ENCODE peak calls at places on chromosomes 7 and 10, in seven cellular contexts. Q is anterior cingulate cortex; L is activated T-helper 1 cell treated with anti-CD3 and anti-CD28 coated beads, Interleukin-12 subunit alpha, Interleukin-12 subunit beta, Interleukin-2, Interleukin-4 antibody, amounts not matched to agents 30 ng/mL and 10 ng/mL and 1 ng/mL, durations not matched to agents 14 hours and 24 hours and 36 hours; Z is CD4-positive, alpha-beta T cell; E is natural killer cell; R is Ammon's horn; M is Calu3. P is an unnamed sample.

GRCh38 chr7:116859323-116859722 is 3.1 kb upstream of the CAPZA2 start:
- DNase-seq in L (no peak), M (no peak), E (no peak), R (no peak), Z (no peak), Q (no peak), P (no peak)

GRCh38 chr7:155685070-155685790 is 40.8 kb downstream of the RBM33 start:
- DNase-seq in Q (no peak), L (peak; percentile 17), Z (no peak), E (no peak), R (no peak), M (no peak), P (no peak)

GRCh38 chr7:24870766-24871165 is 109.2 kb downstream of the OSBPL3 start:
- DNase-seq in L (no peak), M (no peak), E (no peak), R (no peak), Z (no peak), Q (no peak), P (no peak)

GRCh38 chr10:63281967-63282366 is 148.8 kb downstream of the NRBF2 start:
- DNase-seq in E (no peak), Q (no peak), R (no peak), L (no peak), Z (no peak), M (no peak), P (no peak)

GRCh38 chr10:81873932-81874816 is 820 bp upstream of the NRG3 start:
- DNase-seq in E (no peak), L (no peak), R (peak; percentile 56), M (peak; percentile 86), Q (peak; percentile 37), Z (no peak), P (no peak)

GRCh38 chr10:83397806-83398205 is 741.5 kb upstream of the GHITM start:
- DNase-seq in L (no peak), R (no peak), E (no peak), M (no peak), Z (no peak), Q (no peak), P (no peak)

GRCh38 chr10:49281461-49281860 is 17.5 kb upstream of the C10orf71 start:
- DNase-seq in Q (no peak), L (no peak), M (no peak), E (peak; percentile 13), R (no peak), Z (no peak), P (no peak)

GRCh38 chr10:93595378-93596288 is 5.4 kb downstream of the RBP4 start:
- DNase-seq in M (no peak), Q (no peak), R (no peak), L (no peak), Z (no peak), E (no peak), P (no peak)

GRCh38 chr7:72258074-72258473 is 154.1 kb downstream of the CALN1 start:
- DNase-seq in L (no peak), M (no peak), E (no peak), Z (no peak), Q (no peak), R (no peak), P (no peak)

GRCh38 chr7:14690075-14690474 is 212.5 kb downstream of the DGKB start:
- DNase-seq in R (no peak), E (no peak), M (no peak), L (no peak), Q (no peak), Z (no peak), P (no peak)

GRCh38 chr10:60737242-60737641 is 41.0 kb upstream of the CDK1 start:
- DNase-seq in E (no peak), Q (no peak), M (peak; percentile 34), R (no peak), L (no peak), Z (no peak), P (no peak)

GRCh38 chr7:30906014-30906413 is 5.6 kb upstream of the AQP1 start:
- DNase-seq in R (no peak), M (peak; percentile 42), Z (no peak), Q (no peak), E (no peak), L (no peak), P (no peak)

GRCh38 chr10:126247454-126247975 is 140.8 kb downstream of the ADAM12 start:
- DNase-seq in L (no peak), R (no peak), Q (no peak), Z (no peak), E (no peak), M (peak; percentile 42), P (no peak)

GRCh38 chr7:27171636-27172387 is 2.3 kb downstream of the HOXA10 start:
- DNase-seq in E (peak; percentile 15), L (no peak), M (no peak), Z (no peak), Q (no peak), R (no peak), P (no peak)

P was measured in T-helper 9 cell.